ENCODE peak calls at places on chromosomes 6 and 20, in eight cellular contexts. J is CD4-positive, alpha-beta T cell; U is activated CD4-positive, alpha-beta T cell treated with anti-CD3 and anti-CD28 coated beads for 36 hours; M is natural killer cell treated with Interleukin-12 subunit alpha and Interleukin-12 subunit beta and Interleukin-15 and Interleukin-18, amount 100 ng/mL, for 72 hours; X is CD8-positive, alpha-beta T cell; D is GM12878; G is upper lobe of left lung; W is Right ventricle myocardium superior. O is an unnamed sample.
A peak's percentile ranks its signal among the peaks of the same experiment; 100 is the strongest.

GRCh38 chr6:130622142-130622541 is 205.1 kb upstream of the SMLR1 start:
- ATAC-seq in J (no peak), U (peak; percentile 84), M (peak; percentile 67), X (no peak), D (peak; percentile 53), G (no peak), W (no peak), O (no peak)

GRCh38 chr20:63071541-63072181 is 64.9 kb upstream of the BHLHE23 start:
- ATAC-seq in J (peak; percentile 49), U (peak; percentile 76), M (peak; percentile 15), X (peak; percentile 73), D (peak; percentile 58), G (no peak), W (no peak), O (no peak)

GRCh38 chr6:44735631-44735963 is 348.1 kb downstream of the CDC5L start:
- ATAC-seq in J (no peak), U (peak; percentile 76), M (peak; percentile 35), X (no peak), D (peak; percentile 71), G (no peak), W (no peak), O (no peak)

GRCh38 chr6:24874776-24875175 is 61.0 kb downstream of the RIPOR2 start:
- ATAC-seq in J (no peak), U (no peak), M (peak; percentile 33), X (no peak), D (no peak), G (no peak), W (no peak), O (no peak)

GRCh38 chr20:41405436-41405835 is 38.8 kb upstream of the EMILIN3 start:
- ATAC-seq in J (no peak), U (no peak), M (no peak), X (no peak), D (no peak), G (no peak), W (peak; percentile 88), O (no peak)

GRCh38 chr6:85405175-85405852 is 44.6 kb upstream of the NT5E start:
- ATAC-seq in J (no peak), U (no peak), M (no peak), X (no peak), D (peak; percentile 84), G (peak; percentile 66), W (no peak), O (no peak)

GRCh38 chr6:118974790-118975189 is 39.8 kb upstream of the MCM9 start:
- ATAC-seq in J (no peak), U (no peak), M (no peak), X (no peak), D (no peak), G (no peak), W (no peak), O (no peak)

GRCh38 chr6:44569931-44570385 is 182.5 kb downstream of the CDC5L start:
- ATAC-seq in J (no peak), U (no peak), M (no peak), X (no peak), D (no peak), G (peak; percentile 60), W (peak; percentile 83), O (peak; percentile 67)

GRCh38 chr6:45952546-45952945 is 63.1 kb downstream of the CLIC5 start:
- ATAC-seq in J (no peak), U (no peak), M (no peak), X (no peak), D (no peak), G (peak; percentile 80), W (peak; percentile 25), O (no peak)

GRCh38 chr20:47456952-47457724 is 44.5 kb upstream of the NCOA3 start:
- ATAC-seq in J (no peak), U (peak; percentile 88), M (peak; percentile 73), X (no peak), D (peak; percentile 42), G (no peak), W (no peak), O (no peak)

GRCh38 chr20:59752101-59752586 is 147.8 kb downstream of the PHACTR3 start:
- ATAC-seq in J (no peak), U (no peak), M (no peak), X (no peak), D (peak; percentile 89), G (no peak), W (peak; percentile 74), O (no peak)

GRCh38 chr20:25304025-25304549 is 56.2 kb downstream of the PYGB start:
- ATAC-seq in J (no peak), U (no peak), M (no peak), X (no peak), D (peak; percentile 52), G (no peak), W (no peak), O (no peak)

GRCh38 chr6:44192428-44193041 is 24.2 kb upstream of the MYMX start:
- ATAC-seq in J (no peak), U (no peak), M (no peak), X (no peak), D (peak; percentile 41), G (peak; percentile 62), W (peak; percentile 43), O (no peak)

GRCh38 chr20:39164642-39165041 is 202.5 kb downstream of the DHX35 start:
- ATAC-seq in J (no peak), U (no peak), M (no peak), X (no peak), D (no peak), G (no peak), W (peak; percentile 65), O (no peak)

GRCh38 chr6:56101141-56101553 is 146.2 kb downstream of the COL21A1 start:
- ATAC-seq in J (no peak), U (no peak), M (no peak), X (no peak), D (peak; percentile 23), G (no peak), W (no peak), O (no peak)